ENCODE peak calls at places on chromosomes 13 and 19, in seven cellular contexts. Q is H1, G is H9, N is neuronal stem cell, E is mesendoderm, H is IMR-90, M is trophoblast cell. Z is an unnamed sample. For H3K79me1, the result is how much of the 10 kb centered on the place peaks cover.

GRCh38 chr19:1068111-1069001 is 1.4 kb downstream of the ARHGAP45 start:
- DNase-seq in Q (no peak), G (no peak), N (no peak), E (no peak), H (no peak), M (no peak), Z (no peak)

GRCh38 chr19:1213391-1214286 is 8.1 kb downstream of the STK11 start:
- DNase-seq in Q (no peak), G (no peak), N (no peak), E (no peak), H (peak), M (peak), Z (peak)

GRCh38 chr19:50694815-50695145 is 24.8 kb downstream of the SHANK1 start:
- DNase-seq in Q (no peak), G (no peak), N (no peak), E (no peak), H (no peak), M (no peak), Z (no peak)

GRCh38 chr19:15126511-15126910 is 19.3 kb downstream of the SYDE1 start:
- DNase-seq in Q (no peak), G (no peak), N (no peak), E (no peak), H (no peak), M (no peak), Z (peak)

GRCh38 chr13:99894105-99894504 is 77.5 kb downstream of the ZIC5 start:
- DNase-seq in Q (no peak), G (no peak), N (no peak), E (no peak), H (no peak), M (no peak), Z (no peak)

GRCh38 chr19:58483776-58484175 is 7.6 kb downstream of the ZNF446 start:
- DNase-seq in Q (no peak), G (no peak), N (no peak), E (no peak), H (peak), M (no peak), Z (no peak)

GRCh38 chr13:36310417-36311108 is 12.9 kb upstream of the CCDC169 start:
- DNase-seq in Q (no peak), G (no peak), N (no peak), E (no peak), H (peak), M (no peak), Z (no peak)

GRCh38 chr13:66532146-66532545 is 698.0 kb downstream of the PCDH9 start:
- DNase-seq in Q (no peak), G (no peak), N (no peak), E (no peak), H (peak), M (no peak), Z (peak)

GRCh38 chr13:97257800-97258799 is 36.0 kb downstream of the MBNL2 start:
- DNase-seq in Q (no peak), G (peak), N (no peak), E (peak), H (peak), M (peak), Z (peak)

GRCh38 chr19:35246466-35247096 is 2.2 kb upstream of the LSR start:
- DNase-seq in Q (no peak), G (no peak), N (no peak), E (no peak), H (no peak), M (no peak), Z (no peak)

GRCh38 chr19:41887711-41888382 is 4.9 kb downstream of the ARHGEF1 start:
- DNase-seq in Q (peak), G (peak), N (no peak), E (peak), H (peak), M (peak), Z (peak)

GRCh38 chr19:39934584-39935233 is at the start of gene FCGBP:
- DNase-seq in Q (no peak), G (no peak), N (no peak), E (no peak), H (no peak), M (no peak), Z (no peak)

GRCh38 chr13:113974304-113975281 is 717 bp upstream of the C13orf46 start:
- DNase-seq in Q (no peak), G (no peak), N (no peak), E (no peak), H (no peak), M (no peak), Z (no peak)

GRCh38 chr13:29954082-29955043 is 103.9 kb upstream of the UBL3 start:
- DNase-seq in Q (no peak), G (no peak), N (no peak), E (no peak), H (no peak), M (no peak), Z (no peak)

GRCh38 chr19:52993342-52994178 is 20.2 kb upstream of the ERVV-1 start:
- DNase-seq in Q (no peak), G (peak), N (peak), E (peak), H (peak), M (peak), Z (peak)

GRCh38 chr19:50328257-50329145 is 676 bp downstream of the KCNC3 start:
- DNase-seq in Q (no peak), G (peak), N (no peak), E (peak), H (no peak), M (no peak), Z (no peak)

GRCh38 chr19:49847731-49848696 is 2.9 kb upstream of the PTOV1 start:
- DNase-seq in Q (no peak), G (no peak), N (no peak), E (no peak), H (peak), M (no peak), Z (peak)

GRCh38 chr19:13622727-13623126 is 116.4 kb upstream of the CACNA1A start:
- DNase-seq in Q (no peak), G (no peak), N (no peak), E (peak), H (no peak), M (no peak), Z (no peak)

GRCh38 chr19:35267818-35268545 is 780 bp upstream of the USF2 start:
- DNase-seq in Q (no peak), G (peak), N (peak), E (peak), H (peak), M (peak), Z (peak)

GRCh38 chr13:69243366-69243765 is 864.3 kb upstream of the ATXN8OS start:
- DNase-seq in Q (no peak), G (no peak), N (no peak), E (peak), H (no peak), M (no peak), Z (no peak)

GRCh38 chr13:30119476-30119875 is 187.9 kb downstream of the KATNAL1 start:
- DNase-seq in Q (no peak), G (no peak), N (no peak), E (no peak), H (peak), M (peak), Z (peak)

GRCh38 chr19:35164418-35164817 is 9.9 kb downstream of the FXYD5 start:
- DNase-seq in Q (no peak), G (no peak), N (no peak), E (no peak), H (no peak), M (no peak), Z (no peak)

GRCh38 chr19:11377237-11377636 is 2.8 kb downstream of the SWSAP1 start:
- DNase-seq in Q (no peak), G (no peak), N (no peak), E (no peak), H (peak), M (no peak), Z (peak)

GRCh38 chr13:99385940-99386339 is 78.7 kb upstream of the GPR183 start:
- DNase-seq in Q (no peak), G (peak), N (no peak), E (no peak), H (no peak), M (no peak), Z (no peak)

GRCh38 chr13:35343417-35343816 is 133.1 kb downstream of the MAB21L1 start:
- DNase-seq in Q (no peak), G (no peak), N (no peak), E (no peak), H (no peak), M (no peak), Z (no peak)

GRCh38 chr19:49906879-49907564 is 10.3 kb upstream of the IL4I1 start:
- DNase-seq in Q (no peak), G (no peak), N (no peak), E (no peak), H (no peak), M (no peak), Z (no peak)

GRCh38 chr13:79810671-79811070 is 329.7 kb downstream of the NDFIP2 start:
- DNase-seq in Q (no peak), G (no peak), N (no peak), E (peak), H (peak), M (no peak), Z (peak)

GRCh38 chr13:72208112-72208645 is 341.2 kb upstream of the DACH1 start:
- DNase-seq in Q (no peak), G (no peak), N (no peak), E (no peak), H (no peak), M (no peak), Z (peak)

GRCh38 chr13:26946675-26947342 is 186.2 kb upstream of the GPR12 start:
- DNase-seq in Q (no peak), G (no peak), N (peak), E (peak), H (peak), M (peak), Z (peak)

GRCh38 chr13:22915442-22916082 is 265.2 kb upstream of the SGCG start:
- DNase-seq in Q (peak), G (peak), N (peak), E (peak), H (peak), M (peak), Z (peak)

GRCh38 chr19:19429361-19429760 is 23.9 kb downstream of the GATAD2A start:
- DNase-seq in Q (no peak), G (no peak), N (no peak), E (no peak), H (no peak), M (no peak), Z (no peak)

GRCh38 chr13:37277435-37278144 is 172.1 kb upstream of the CSNK1A1L start:
- DNase-seq in Q (no peak), G (no peak), N (no peak), E (peak), H (peak), M (no peak), Z (no peak)

GRCh38 chr13:28429685-28430290 is 65.1 kb downstream of the FLT1 start:
- DNase-seq in Q (peak), G (peak), N (no peak), E (peak), H (peak), M (no peak), Z (peak)

GRCh38 chr19:4064551-4065260 is 2.0 kb downstream of the ZBTB7A start:
- DNase-seq in Q (no peak), G (peak), N (no peak), E (peak), H (no peak), M (no peak), Z (no peak)

DNA sequence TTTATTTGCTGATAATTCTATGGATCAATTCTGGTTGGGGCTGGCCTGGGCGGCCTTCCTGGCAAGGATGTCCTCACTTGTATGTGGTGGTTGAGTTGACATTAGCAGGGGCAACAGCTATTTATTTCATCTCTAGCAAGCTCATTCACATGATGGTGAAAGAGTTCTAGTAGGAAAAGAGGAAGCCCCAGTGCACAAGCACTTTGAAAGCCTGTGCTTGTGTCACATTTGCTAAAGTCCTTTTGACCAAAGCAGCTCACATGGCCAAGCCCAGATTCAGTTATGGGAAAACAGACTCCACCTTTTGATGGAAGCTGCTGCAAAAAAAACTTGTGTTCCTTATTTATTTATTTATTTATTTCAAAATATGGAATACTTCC is 17.2 kb downstream of the GTF2F2 start:
- DNase-seq in Q (no peak), G (no peak), N (no peak), E (no peak), H (no peak), M (no peak), Z (no peak)
- H3K79me1 ChIP-seq in Q (under half), G (under half), N (under half), E (under half), H (under half), M (under half), Z (under half)

GRCh38 chr13:103812558-103812957 is 746.3 kb upstream of the SLC10A2 start:
- DNase-seq in Q (no peak), G (no peak), N (no peak), E (no peak), H (no peak), M (no peak), Z (no peak)

GRCh38 chr13:103815619-103816018 is 749.4 kb upstream of the SLC10A2 start:
- DNase-seq in Q (no peak), G (no peak), N (no peak), E (no peak), H (no peak), M (no peak), Z (no peak)

GRCh38 chr13:103812966-103813365 is 746.7 kb upstream of the SLC10A2 start:
- DNase-seq in Q (no peak), G (no peak), N (no peak), E (no peak), H (no peak), M (no peak), Z (no peak)

GRCh38 chr13:103805771-103806170 is 739.6 kb upstream of the SLC10A2 start:
- DNase-seq in Q (no peak), G (no peak), N (no peak), E (peak), H (no peak), M (no peak), Z (no peak)

GRCh38 chr13:103810026-103810425 is 743.8 kb upstream of the SLC10A2 start:
- DNase-seq in Q (no peak), G (no peak), N (no peak), E (peak), H (no peak), M (no peak), Z (no peak)
- H3K23ac ChIP-seq in Q (no peak), G (no peak), N (no peak), E (no peak), H (no peak), M (no peak), Z (no peak)

GRCh38 chr19:44613295-44614168 is at the start of gene IGSF23:
- DNase-seq in Q (no peak), G (no peak), N (no peak), E (no peak), H (no peak), M (no peak), Z (no peak)
- H3K79me1 ChIP-seq in Q (under half), G (under half), N (under half), E (under half), H (under half), M (under half), Z (under half)

GRCh38 chr13:41064493-41064892 is 3.2 kb downstream of the WBP4 start:
- DNase-seq in Q (no peak), G (no peak), N (no peak), E (no peak), H (peak), M (no peak), Z (peak)
- H3K23ac ChIP-seq in Q (no peak), G (no peak), N (no peak), E (no peak), H (no peak), M (no peak), Z (no peak)